ENCODE peak calls at places on chromosomes 13 and 19, in eight cellular contexts. N is activated naive CD4-positive, alpha-beta T cell; Z is spleen; C is stimulated activated CD8-positive, alpha-beta memory T cell treated with anti-CD3 and anti-CD28 coated beads, Interleukin-12 subunit alpha, Interleukin-12 subunit beta, amount 100 ng/mL, for 4 hours; M is activated CD4-positive, CD25-positive, alpha-beta regulatory T cell; E is NCI-H226; F is H9; G is neuronal stem cell. A is an unnamed sample.
A peak's percentile ranks its signal among the peaks of the same experiment; 100 is the strongest.

GRCh38 chr13:37531054-37531453 is 67.5 kb downstream of the POSTN start:
- DNase-seq in N (no peak), Z (no peak), C (no peak), M (no peak), E (peak; percentile 74), F (no peak), G (no peak), A (no peak)

GRCh38 chr13:34762312-34762711 is 179.8 kb upstream of the NBEA start:
- DNase-seq in N (no peak), Z (no peak), C (no peak), M (no peak), E (no peak), F (no peak), G (no peak), A (no peak)

GRCh38 chr19:49398001-49398615 is 10.1 kb downstream of the KASH5 start:
- DNase-seq in N (no peak), Z (no peak), C (no peak), M (no peak), E (no peak), F (no peak), G (no peak), A (no peak)

GRCh38 chr13:111317571-111318360 is 2.7 kb upstream of the TEX29 start:
- DNase-seq in N (no peak), Z (no peak), C (no peak), M (no peak), E (no peak), F (no peak), G (no peak), A (peak; percentile 61)

GRCh38 chr19:10835089-10835753 is 791 bp downstream of the TMED1 start:
- DNase-seq in N (no peak), Z (peak; percentile 87), C (no peak), M (no peak), E (no peak), F (peak; percentile 100), G (no peak), A (no peak)

GRCh38 chr19:42325896-42326771 is 699 bp downstream of the MEGF8 start:
- DNase-seq in N (no peak), Z (peak; percentile 86), C (no peak), M (no peak), E (no peak), F (peak; percentile 53), G (no peak), A (no peak)

GRCh38 chr19:6318772-6319171 is 14.6 kb downstream of the ACER1 start:
- DNase-seq in N (no peak), Z (no peak), C (no peak), M (no peak), E (peak; percentile 47), F (no peak), G (no peak), A (no peak)

GRCh38 chr13:21641629-21642028 is 29.2 kb upstream of the FGF9 start:
- DNase-seq in N (no peak), Z (no peak), C (no peak), M (no peak), E (no peak), F (no peak), G (no peak), A (no peak)

A was measured in type B pancreatic cell.